ENCODE peak calls at places on chromosome 9, in seven cellular contexts. E is endodermal cell; B is posterior vena cava; V is T-helper 2 cell; Q is effector memory CD4-positive, alpha-beta T cell; M is activated T-cell treated with anti-CD3 and anti-CD28 coated beads, Interleukin-2, amount 50 U/mL, for 48 hours; L is stimulated activated CD4-positive, alpha-beta T cell treated with anti-CD3 and anti-CD28 coated beads, Interleukin-12 subunit alpha, Interleukin-12 subunit beta, amount 100 ng/mL, for 4 hours. R is an unnamed sample.

GRCh38 chr9:126363847-126364671 is 37.4 kb downstream of the MVB12B start:
- DNase-seq in E (no peak), B (no peak), V (no peak), Q (no peak), M (no peak), L (no peak), R (no peak)

GRCh38 chr9:133144887-133145466 is 18.7 kb downstream of the GBGT1 start:
- DNase-seq in E (no peak), B (no peak), V (no peak), Q (no peak), M (peak), L (no peak), R (no peak)

GRCh38 chr9:113509463-113509862 is 45.9 kb downstream of the RGS3 start:
- DNase-seq in E (no peak), B (peak), V (no peak), Q (no peak), M (no peak), L (no peak), R (no peak)

GRCh38 chr9:4034404-4034803 is 265.5 kb downstream of the GLIS3 start:
- DNase-seq in E (peak), B (no peak), V (no peak), Q (no peak), M (no peak), L (no peak), R (no peak)

GRCh38 chr9:18237776-18238175 is 236.2 kb upstream of the ADAMTSL1 start:
- DNase-seq in E (no peak), B (no peak), V (no peak), Q (no peak), M (no peak), L (no peak), R (no peak)

GRCh38 chr9:133510926-133511505 is 13.7 kb downstream of the MYMK start:
- DNase-seq in E (no peak), B (no peak), V (no peak), Q (no peak), M (no peak), L (no peak), R (no peak)

GRCh38 chr9:107907715-107908114 is 418.1 kb upstream of the KLF4 start:
- DNase-seq in E (no peak), B (no peak), V (no peak), Q (no peak), M (no peak), L (no peak), R (no peak)

GRCh38 chr9:89036862-89037261 is 45.6 kb downstream of the S1PR3 start:
- DNase-seq in E (no peak), B (no peak), V (no peak), Q (no peak), M (no peak), L (no peak), R (no peak)

GRCh38 chr9:107039546-107039945 is 176.6 kb downstream of the ZNF462 start:
- DNase-seq in E (no peak), B (no peak), V (no peak), Q (no peak), M (no peak), L (no peak), R (no peak)

GRCh38 chr9:87875839-87876545 is 6.7 kb upstream of the SPATA31E1 start:
- DNase-seq in E (peak), B (no peak), V (no peak), Q (no peak), M (no peak), L (no peak), R (no peak)

GRCh38 chr9:38681747-38682227 is 38.1 kb downstream of the FAM240B start:
- DNase-seq in E (no peak), B (no peak), V (no peak), Q (no peak), M (no peak), L (no peak), R (no peak)

GRCh38 chr9:107363511-107364182 is 80.6 kb downstream of the RAD23B start:
- DNase-seq in E (no peak), B (no peak), V (no peak), Q (no peak), M (no peak), L (no peak), R (no peak)

GRCh38 chr9:6413365-6414263 is 615 bp downstream of the UHRF2 start:
- DNase-seq in E (peak), B (peak), V (peak), Q (peak), M (peak), L (peak), R (peak)

R was measured in cardiac septum.